ENCODE peak calls at places on chromosomes 6 and 20, in nine cellular contexts. O is GM23248; B is left ventricle myocardium inferior; K is Peyer's patch; J is retinal pigment epithelial cell; U is CD8-positive, alpha-beta T cell; P is fibroblast of mammary gland; E is thoracic aorta; R is GM12865. G is an unnamed sample.

GRCh38 chr6:90860822-90861601 is 274.1 kb upstream of the MAP3K7 start:
- DNase-seq in O (peak; percentile 18), B (no peak), K (no peak), J (no peak), U (no peak), P (peak; percentile 7), E (no peak), R (peak; percentile 21), G (no peak)

GRCh38 chr20:17878912-17879602 is 89.5 kb downstream of the SNX5 start:
- DNase-seq in O (no peak), B (no peak), K (no peak), J (no peak), U (no peak), P (no peak), E (no peak), R (peak; percentile 64), G (no peak)

GRCh38 chr20:1330075-1330830 is 1.3 kb upstream of the SDCBP2 start:
- DNase-seq in O (peak; percentile 76), B (peak; percentile 70), K (peak; percentile 90), J (peak; percentile 56), U (peak; percentile 48), P (peak; percentile 91), E (no peak), R (peak; percentile 71), G (peak; percentile 32)

GRCh38 chr20:51678041-51678697 is 90.0 kb downstream of the ATP9A start:
- DNase-seq in O (no peak), B (no peak), K (no peak), J (no peak), U (no peak), P (no peak), E (no peak), R (no peak), G (no peak)

GRCh38 chr20:51400051-51400926 is 142.2 kb downstream of the NFATC2 start:
- DNase-seq in O (no peak), B (no peak), K (peak; percentile 84), J (no peak), U (peak; percentile 76), P (no peak), E (no peak), R (peak; percentile 93), G (no peak)

GRCh38 chr20:39429716-39430115 is 467.6 kb downstream of the DHX35 start:
- DNase-seq in O (no peak), B (no peak), K (no peak), J (no peak), U (no peak), P (peak; percentile 19), E (no peak), R (no peak), G (no peak)

GRCh38 chr20:63061701-63062100 is 54.9 kb upstream of the BHLHE23 start:
- DNase-seq in O (no peak), B (peak; percentile 2), K (no peak), J (no peak), U (no peak), P (no peak), E (no peak), R (no peak), G (no peak)

GRCh38 chr20:64216036-64216435 is 39.5 kb upstream of the PCMTD2 start:
- DNase-seq in O (no peak), B (no peak), K (no peak), J (no peak), U (no peak), P (no peak), E (no peak), R (no peak), G (no peak)

GRCh38 chr6:105272783-105273182 is 93.0 kb upstream of the POPDC3 start:
- DNase-seq in O (peak; percentile 56), B (no peak), K (no peak), J (peak; percentile 41), U (no peak), P (peak; percentile 16), E (no peak), R (no peak), G (no peak)

GRCh38 chr6:157430834-157431233 is 49.8 kb downstream of the ZDHHC14 start:
- DNase-seq in O (no peak), B (no peak), K (no peak), J (no peak), U (no peak), P (no peak), E (no peak), R (peak; percentile 37), G (no peak)

GRCh38 chr6:47256361-47256760 is 53.3 kb downstream of the TNFRSF21 start:
- DNase-seq in O (peak; percentile 30), B (no peak), K (no peak), J (no peak), U (no peak), P (peak; percentile 21), E (no peak), R (no peak), G (no peak)

GRCh38 chr6:26431258-26432162 is 8.8 kb upstream of the BTN3A3 start:
- DNase-seq in O (peak; percentile 83), B (no peak), K (peak; percentile 52), J (no peak), U (no peak), P (peak; percentile 94), E (no peak), R (no peak), G (no peak)

GRCh38 chr6:4664117-4664626 is 112.0 kb upstream of the CDYL start:
- DNase-seq in O (peak; percentile 95), B (peak; percentile 71), K (peak; percentile 58), J (peak; percentile 16), U (peak; percentile 11), P (peak; percentile 95), E (peak; percentile 68), R (no peak), G (no peak)

DNA sequence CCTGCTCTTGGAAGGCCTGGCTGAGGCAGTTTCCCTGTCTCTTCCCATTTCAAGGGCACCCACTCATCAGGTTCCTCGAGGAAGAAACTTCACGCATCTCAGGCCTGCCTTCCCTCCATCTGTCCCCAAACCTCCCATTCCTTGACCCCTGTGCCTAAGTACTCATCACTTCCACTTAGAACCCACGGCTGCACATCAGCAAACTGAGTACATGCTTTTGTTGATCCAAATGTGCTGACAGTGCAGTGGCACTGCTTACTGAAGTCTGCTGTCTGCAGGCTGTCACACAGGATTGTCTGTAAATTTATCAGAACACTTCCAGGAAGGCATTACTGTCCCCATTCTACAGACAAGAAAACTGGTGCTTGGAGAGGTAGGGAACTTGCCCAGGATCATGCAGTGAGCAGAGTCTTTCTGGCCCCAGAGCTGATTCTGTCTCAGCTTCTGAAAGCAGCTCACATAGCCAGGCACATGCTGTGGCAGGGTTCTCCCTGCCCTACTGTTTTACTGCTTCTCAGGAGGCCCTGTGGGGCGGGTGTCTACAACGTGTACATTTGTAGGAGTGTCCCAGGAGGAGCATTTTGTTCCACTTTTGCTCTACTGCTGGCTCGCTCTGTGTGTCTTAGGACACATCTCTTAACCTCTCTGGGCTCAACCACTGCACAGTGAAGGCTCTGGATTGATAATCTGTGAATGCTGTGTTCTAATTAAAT is 64.2 kb upstream of the XRN2 start:
- DNase-seq in O (no peak), B (no peak), K (no peak), J (no peak), U (no peak), P (no peak), E (no peak), R (no peak), G (no peak)
- H3K4me3 ChIP-seq in O (no peak overlapping the region), B (no peak overlapping the region), K (no peak overlapping the region), J (no peak overlapping the region), U (no peak overlapping the region), P (no peak overlapping the region), E (no peak overlapping the region), R (no peak overlapping the region), G (no peak overlapping the region)

DNA sequence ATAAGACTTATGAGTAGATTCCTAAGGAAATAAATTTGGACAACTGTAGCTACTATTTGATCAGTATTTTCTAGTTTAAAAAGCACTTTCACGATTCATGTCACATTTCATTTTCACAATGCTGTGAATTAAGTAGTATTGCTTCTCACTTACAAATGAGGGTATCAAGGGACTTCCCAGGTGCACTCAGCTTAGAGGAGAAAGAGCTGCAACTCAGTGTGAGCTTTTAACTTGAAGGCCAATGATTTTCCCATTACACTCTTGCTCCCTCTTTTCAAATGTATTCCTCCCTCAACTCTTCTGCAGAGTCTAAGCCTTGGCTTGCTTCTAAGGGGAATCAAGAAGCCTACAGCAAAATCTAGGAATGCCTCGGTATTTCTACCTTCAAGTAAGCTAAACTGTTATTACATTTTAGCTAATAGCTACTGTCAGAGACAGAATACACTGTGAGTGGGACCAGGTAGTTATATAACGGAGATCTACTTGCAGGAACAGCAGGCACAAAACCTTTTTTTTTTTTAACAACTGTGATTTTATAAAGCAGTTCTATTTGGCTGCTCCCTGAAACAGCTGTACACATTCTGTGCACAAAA is 339.0 kb downstream of the SYNE1 start:
- DNase-seq in O (no peak), B (no peak), K (no peak), J (no peak), U (no peak), P (no peak), E (no peak), R (peak; percentile 54), G (no peak)
- H3K4me3 ChIP-seq in O (no peak overlapping the region), B (no peak overlapping the region), K (no peak overlapping the region), J (no peak overlapping the region), U (no peak overlapping the region), P (no peak overlapping the region), E (no peak overlapping the region), R (peak overlapping the region; percentile 37), G (no peak overlapping the region)

DNA sequence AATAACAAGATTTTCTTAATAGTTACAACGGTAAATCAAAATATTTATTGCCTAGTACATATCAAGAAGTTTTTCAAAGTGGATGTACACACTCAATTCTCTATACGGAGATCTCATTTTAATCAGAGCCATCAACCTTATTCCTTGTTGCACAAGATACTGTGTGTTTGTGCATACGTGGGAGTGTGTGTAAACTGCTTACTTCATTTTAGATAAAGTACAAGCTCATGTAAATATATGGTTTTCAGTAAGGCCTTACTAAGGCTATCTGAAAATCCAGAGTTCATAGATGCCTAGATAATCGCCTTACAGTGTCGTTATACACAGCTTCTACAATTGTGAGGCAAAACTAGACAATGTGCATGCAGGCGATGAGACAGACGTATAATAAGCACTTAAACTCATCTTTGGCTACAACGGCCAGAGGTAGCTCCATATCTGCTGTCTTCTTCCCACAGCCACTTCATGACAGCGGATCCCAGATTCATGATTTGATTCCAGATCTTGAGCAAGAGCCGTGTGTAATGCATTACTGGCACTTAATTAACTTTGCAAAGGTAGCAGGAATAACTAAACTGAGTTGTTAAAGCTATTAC is 2.5 kb downstream of the PERP start:
- DNase-seq in O (no peak), B (no peak), K (no peak), J (no peak), U (no peak), P (no peak), E (no peak), R (no peak), G (no peak)
- H3K4me3 ChIP-seq in O (no peak overlapping the region), B (peak overlapping the region; percentile 83), K (peak overlapping the region; percentile 75), J (no peak overlapping the region), U (no peak overlapping the region), P (no peak overlapping the region), E (no peak overlapping the region), R (no peak overlapping the region), G (no peak overlapping the region)

DNA sequence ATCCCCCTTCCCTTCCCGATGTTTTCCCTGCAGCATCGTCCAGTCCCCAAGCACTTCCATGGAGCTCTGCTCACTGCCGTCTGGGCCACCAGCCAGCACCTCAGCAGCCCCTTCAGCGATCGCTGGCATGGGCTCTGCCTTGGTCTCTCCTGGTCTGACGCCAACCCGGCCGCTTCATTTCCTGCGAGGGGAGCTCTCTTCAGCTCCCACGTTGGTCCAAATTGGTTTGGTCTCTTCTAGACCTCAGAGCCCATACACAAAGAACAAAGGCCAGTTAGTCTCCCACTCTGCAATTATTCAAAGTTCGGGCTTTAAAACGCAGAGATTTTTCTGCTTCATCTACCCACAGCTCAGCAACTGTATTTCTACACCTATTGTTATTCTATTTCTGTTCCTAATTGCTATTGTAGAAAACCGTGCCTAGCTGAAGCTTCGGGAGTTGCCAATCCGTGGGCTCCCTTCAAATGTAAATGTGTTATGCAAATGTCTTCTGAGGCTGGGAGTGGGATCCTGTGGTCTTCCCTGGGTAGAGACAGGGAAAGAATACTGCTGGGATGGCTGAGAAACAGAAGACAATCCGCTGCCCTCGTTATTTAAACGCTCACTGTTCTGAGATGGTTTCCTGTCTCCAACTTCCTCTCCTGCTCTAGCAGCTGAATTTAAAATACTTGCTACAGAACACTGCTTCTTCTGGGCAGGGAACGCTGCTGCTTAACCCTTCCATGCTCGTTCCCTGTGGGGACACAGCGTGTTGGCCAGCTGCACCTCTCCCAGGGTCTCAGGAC is 154.2 kb upstream of the QKI start:
- DNase-seq in O (peak; percentile 15), B (no peak), K (no peak), J (no peak), U (no peak), P (peak; percentile 15), E (no peak), R (no peak), G (no peak)
- H3K4me3 ChIP-seq in O (peak overlapping the region; percentile 53), B (peak overlapping the region; percentile 52), K (peak overlapping the region; percentile 5), J (peak overlapping the region; percentile 30), U (no peak overlapping the region), P (no peak overlapping the region), E (peak overlapping the region; percentile 57), R (no peak overlapping the region), G (no peak overlapping the region)

G was measured in lung.